ENCODE peak calls at places on chromosome 18, in eight cellular contexts. T is bronchial epithelial cell; L is anterior cingulate cortex; A is uterus; M is stimulated activated CD4-positive, alpha-beta T cell treated with anti-CD3 and anti-CD28 coated beads, Interleukin-15, amount 100 ng/mL, for 1 hour; O is activated T-helper 1 cell treated with Interleukin-2 at 50 U/mL for 16 hours; J is NCI-H2081; Y is pons. E is an unnamed sample.

GRCh38 chr18:48841381-48842258 is 109.1 kb downstream of the SMAD7 start:
- DNase-seq in T (no peak), L (no peak), A (no peak), M (no peak), O (no peak), J (no peak), Y (no peak), E (no peak)

GRCh38 chr18:5297582-5297981 is 2.1 kb upstream of the ZBTB14 start:
- DNase-seq in T (no peak), L (no peak), A (no peak), M (no peak), O (no peak), J (no peak), Y (no peak), E (no peak)

GRCh38 chr18:77548790-77549420 is 299.3 kb downstream of the GALR1 start:
- DNase-seq in T (no peak), L (no peak), A (no peak), M (no peak), O (no peak), J (no peak), Y (no peak), E (no peak)

GRCh38 chr18:45503988-45504387 is 111.3 kb upstream of the SLC14A2 start:
- DNase-seq in T (no peak), L (no peak), A (no peak), M (no peak), O (no peak), J (no peak), Y (no peak), E (no peak)

GRCh38 chr18:12827588-12827987 is 56.4 kb downstream of the PTPN2 start:
- DNase-seq in T (no peak), L (no peak), A (no peak), M (no peak), O (no peak), J (no peak), Y (no peak), E (no peak)

GRCh38 chr18:2906522-2907458 is 60.0 kb downstream of the EMILIN2 start:
- DNase-seq in T (no peak), L (no peak), A (peak), M (peak), O (peak), J (peak), Y (no peak), E (no peak)

GRCh38 chr18:23636041-23636399 is 26.7 kb downstream of the ANKRD29 start:
- DNase-seq in T (no peak), L (no peak), A (no peak), M (no peak), O (no peak), J (no peak), Y (no peak), E (no peak)

GRCh38 chr18:75438891-75439290 is 11.4 kb upstream of the SMIM21 start:
- DNase-seq in T (no peak), L (no peak), A (no peak), M (no peak), O (no peak), J (no peak), Y (no peak), E (no peak)

GRCh38 chr18:43276471-43276870 is 819 bp downstream of the SYT4 start:
- DNase-seq in T (no peak), L (no peak), A (no peak), M (no peak), O (no peak), J (no peak), Y (no peak), E (no peak)

GRCh38 chr18:13395577-13395976 is 177.0 kb downstream of the LDLRAD4 start:
- DNase-seq in T (no peak), L (no peak), A (no peak), M (no peak), O (no peak), J (no peak), Y (no peak), E (no peak)

GRCh38 chr18:63082661-63083531 is 236.7 kb downstream of the BCL2 start:
- DNase-seq in T (peak), L (no peak), A (peak), M (no peak), O (no peak), J (no peak), Y (no peak), E (peak)

GRCh38 chr18:8424917-8425725 is 184.1 kb upstream of the RAB12 start:
- DNase-seq in T (peak), L (no peak), A (no peak), M (no peak), O (no peak), J (no peak), Y (no peak), E (peak)

GRCh38 chr18:8003878-8004675 is 437.0 kb downstream of the PTPRM start:
- DNase-seq in T (peak), L (no peak), A (no peak), M (no peak), O (no peak), J (no peak), Y (no peak), E (no peak)

E was measured in foreskin keratinocyte.